ENCODE peak calls at places on chromosomes 3 and 15, in ten cellular contexts. V is stimulated activated CD8-positive, alpha-beta memory T cell treated with anti-CD3 and anti-CD28 coated beads, Interleukin-15, amount 100 ng/mL, for 24 hours; B is ecto neural progenitor cell; U is astrocyte; K is Daoy; E is CD14-positive monocyte; L is HT-29; W is mesothelial cell of epicardium; S is activated CD8-positive, alpha-beta memory T cell treated with anti-CD3 and anti-CD28 coated beads for 48 hours; J is G401. M is an unnamed sample.

GRCh38 chr15:49270541-49271421 is 100.7 kb downstream of the GALK2 start:
- DNase-seq in V (no peak), B (no peak), U (peak), K (peak), E (no peak), L (no peak), W (no peak), S (no peak), J (no peak), M (no peak)

GRCh38 chr3:150303776-150304175 is 104.3 kb upstream of the TSC22D2 start:
- DNase-seq in V (no peak), B (no peak), U (no peak), K (peak), E (no peak), L (peak), W (no peak), S (no peak), J (no peak), M (peak)

GRCh38 chr3:134916276-134916961 is 121.4 kb downstream of the EPHB1 start:
- DNase-seq in V (no peak), B (no peak), U (no peak), K (no peak), E (no peak), L (no peak), W (no peak), S (no peak), J (no peak), M (no peak)

GRCh38 chr3:44242716-44243115 is 1.0 kb downstream of the TOPAZ1 start:
- DNase-seq in V (no peak), B (no peak), U (no peak), K (no peak), E (no peak), L (no peak), W (no peak), S (no peak), J (no peak), M (no peak)

GRCh38 chr15:84947947-84948830 is 33.5 kb upstream of the PDE8A start:
- DNase-seq in V (no peak), B (no peak), U (peak), K (peak), E (no peak), L (no peak), W (no peak), S (no peak), J (peak), M (no peak)

GRCh38 chr3:37272743-37273142 is 98.4 kb upstream of the LRRFIP2 start:
- DNase-seq in V (no peak), B (no peak), U (no peak), K (no peak), E (no peak), L (no peak), W (no peak), S (no peak), J (no peak), M (no peak)

GRCh38 chr15:51642696-51643095 is 20.1 kb upstream of the DMXL2 start:
- DNase-seq in V (no peak), B (no peak), U (no peak), K (no peak), E (no peak), L (no peak), W (no peak), S (no peak), J (no peak), M (no peak)

GRCh38 chr15:67137951-67138935 is 72.8 kb downstream of the SMAD3 start:
- DNase-seq in V (no peak), B (no peak), U (no peak), K (no peak), E (no peak), L (no peak), W (no peak), S (no peak), J (no peak), M (no peak)

GRCh38 chr3:111072016-111072891 is 638 bp downstream of the NECTIN3 start:
- DNase-seq in V (no peak), B (no peak), U (peak), K (peak), E (no peak), L (peak), W (peak), S (no peak), J (no peak), M (no peak)

GRCh38 chr3:149003653-149004305 is 12.4 kb downstream of the GYG1 start:
- DNase-seq in V (no peak), B (no peak), U (no peak), K (no peak), E (no peak), L (no peak), W (no peak), S (no peak), J (no peak), M (no peak)

GRCh38 chr15:49817100-49817499 is 196.3 kb downstream of the DTWD1 start:
- DNase-seq in V (no peak), B (no peak), U (peak), K (no peak), E (no peak), L (no peak), W (no peak), S (no peak), J (no peak), M (no peak)

GRCh38 chr3:82000773-82001172 is 239.3 kb upstream of the GBE1 start:
- DNase-seq in V (no peak), B (no peak), U (peak), K (no peak), E (no peak), L (no peak), W (no peak), S (no peak), J (peak), M (no peak)

GRCh38 chr15:95495033-95495541 is 835.4 kb upstream of the NR2F2 start:
- DNase-seq in V (no peak), B (no peak), U (peak), K (peak), E (no peak), L (no peak), W (no peak), S (no peak), J (no peak), M (no peak)